ENCODE peak calls at places on chromosomes 4 and X, in four cellular contexts. X is HepG2, K is GM12878, O is SK-N-SH. Q is an unnamed sample.

GRCh38 chr4:98728871-98729270 is 70.5 kb upstream of the TSPAN5 start:
- DNase-seq in X (no peak), O (peak), K (no peak), Q (no peak)

GRCh38 chr4:124083706-124084105 is 628.8 kb downstream of the ANKRD50 start:
- DNase-seq in X (no peak), K (no peak), O (no peak), Q (no peak)

GRCh38 chr4:150173420-150173819 is 95.2 kb downstream of the DCLK2 start:
- DNase-seq in O (no peak), K (no peak), X (no peak), Q (no peak)

GRCh38 chr4:64539234-64539849 is 130.1 kb upstream of the TECRL start:
- DNase-seq in K (peak), X (peak), O (peak), Q (no peak)

GRCh38 chrX:78796916-78797315 is 49.4 kb downstream of the LPAR4 start:
- DNase-seq in X (no peak), O (no peak), K (no peak), Q (no peak)

GRCh38 chrX:56794831-56795230 is 65.8 kb downstream of the NBDY start:
- DNase-seq in X (no peak), O (peak), K (no peak), Q (no peak)

GRCh38 chrX:22122510-22122909 is 90.4 kb downstream of the PHEX start:
- DNase-seq in O (no peak), X (no peak), K (no peak), Q (no peak)

GRCh38 chr4:144189121-144189520 is 48.6 kb upstream of the GYPA start:
- DNase-seq in K (no peak), X (no peak), O (no peak), Q (no peak)

GRCh38 chrX:85865324-85865723 is 182.0 kb downstream of the CHM start:
- DNase-seq in K (no peak), O (no peak), X (no peak), Q (no peak)

GRCh38 chr4:129232627-129233337 is 136.8 kb downstream of the C4orf33 start:
- DNase-seq in O (peak), K (no peak), X (no peak), Q (no peak)

GRCh38 chrX:41759817-41760216 is 35.8 kb downstream of the GPR82 start:
- DNase-seq in X (peak), O (peak), K (no peak), Q (no peak)

GRCh38 chr4:74543247-74543670 is 98.3 kb downstream of the AREG start:
- DNase-seq in X (no peak), K (peak), O (no peak), Q (no peak)

GRCh38 chrX:132406106-132406505 is 82.7 kb downstream of the MBNL3 start:
- DNase-seq in X (no peak), O (no peak), K (no peak), Q (no peak)

GRCh38 chr4:23920716-23921446 is 31.0 kb upstream of the PPARGC1A start:
- DNase-seq in X (no peak), K (no peak), O (no peak), Q (no peak)

GRCh38 chr4:77465271-77465670 is 140.3 kb upstream of the CXCL13 start:
- DNase-seq in O (no peak), X (no peak), K (no peak), Q (peak)

GRCh38 chr4:138537739-138538138 is 295.6 kb upstream of the SLC7A11 start:
- DNase-seq in X (no peak), O (no peak), K (no peak), Q (no peak)

GRCh38 chrX:77087529-77088169 is 359.5 kb upstream of the FGF16 start:
- DNase-seq in K (no peak), X (peak), O (no peak), Q (no peak)

GRCh38 chr4:126004936-126005335 is 690.2 kb downstream of the FAT4 start:
- DNase-seq in O (no peak), K (no peak), X (no peak), Q (no peak)

GRCh38 chr4:2290488-2290887 is 28.6 kb upstream of the MXD4 start:
- DNase-seq in K (no peak), O (no peak), X (no peak), Q (no peak)

GRCh38 chr4:141686929-141687328 is 50.5 kb downstream of the IL15 start:
- DNase-seq in K (no peak), O (no peak), X (no peak), Q (no peak)

GRCh38 chr4:81883004-81883403 is 411.3 kb upstream of the RASGEF1B start:
- DNase-seq in K (no peak), O (no peak), X (no peak), Q (no peak)

DNA sequence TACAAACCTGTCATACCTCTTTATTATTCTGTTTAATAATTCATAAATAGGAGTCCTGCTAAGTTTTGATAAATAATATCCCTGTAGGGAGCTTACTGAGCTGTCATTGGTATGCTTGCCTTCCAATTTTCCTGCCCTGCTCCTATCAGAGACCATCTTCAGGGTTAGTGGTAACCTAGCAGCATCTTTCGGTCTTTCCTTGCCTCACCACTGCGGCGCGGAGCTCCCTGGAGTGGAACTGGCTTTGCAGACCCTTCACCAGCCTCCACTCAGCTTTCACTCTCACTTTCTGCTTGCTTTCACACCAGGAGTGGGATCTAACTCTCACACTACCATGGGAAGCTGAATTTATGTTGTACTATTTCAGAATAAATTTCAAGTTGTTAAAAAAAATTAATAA is 481.7 kb upstream of the ATOH1 start:
- DNase-seq in K (no peak), O (no peak), X (no peak), Q (no peak)
- TF ChIP-seq TCF12 in K (no peak), O (no peak), X (no peak), Q (no peak)

GRCh38 chrX:12704706-12705105 is 86.5 kb upstream of the PRPS2 start:
- DNase-seq in O (no peak), X (no peak), K (no peak), Q (no peak)

GRCh38 chrX:12700745-12701144 is 90.5 kb upstream of the PRPS2 start:
- DNase-seq in X (no peak), O (no peak), K (no peak), Q (no peak)

GRCh38 chrX:12701625-12702024 is 89.6 kb upstream of the PRPS2 start:
- DNase-seq in K (peak), O (peak), X (peak), Q (peak)

DNA sequence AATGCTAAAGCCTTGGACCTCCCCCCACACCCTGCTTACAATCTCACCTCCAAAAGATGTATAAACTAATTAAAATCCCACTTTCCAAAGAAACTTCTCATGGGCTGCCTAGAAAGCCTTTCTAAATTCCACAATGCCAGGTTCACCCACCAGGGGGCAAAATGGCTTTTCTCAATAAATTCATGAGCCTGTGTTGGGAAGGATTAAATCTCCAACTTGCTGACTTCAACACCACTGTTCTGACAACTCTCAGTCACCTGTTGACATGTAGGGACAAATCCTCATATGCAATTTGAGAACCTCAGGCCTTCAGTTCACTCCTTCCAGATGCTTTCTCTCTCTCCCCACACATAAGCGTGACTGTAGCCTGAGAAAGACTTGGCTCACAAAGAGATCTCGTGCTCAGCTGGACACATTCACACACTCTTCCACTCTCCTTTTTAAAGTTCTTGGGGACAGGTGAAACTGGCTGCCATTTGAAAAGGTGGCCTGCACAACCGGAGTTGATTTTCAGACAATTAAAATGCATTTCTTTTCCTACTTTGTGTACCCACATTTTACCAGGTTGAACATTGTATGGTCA is 88.6 kb upstream of the PRPS2 start:
- DNase-seq in X (peak), K (no peak), O (peak), Q (no peak)
- TF ChIP-seq RFX5 in X (no peak), K (no peak), O (no peak), Q (no peak)

GRCh38 chrX:136636121-136636520 is 11.8 kb upstream of the CD40LG start:
- DNase-seq in X (no peak), O (no peak), K (no peak), Q (peak)

GRCh38 chrX:136639506-136640176 is 8.3 kb upstream of the CD40LG start:
- DNase-seq in X (no peak), K (no peak), O (no peak), Q (no peak)

GRCh38 chrX:136630881-136631280 is 17.1 kb upstream of the CD40LG start:
- DNase-seq in O (no peak), K (no peak), X (no peak), Q (no peak)

DNA sequence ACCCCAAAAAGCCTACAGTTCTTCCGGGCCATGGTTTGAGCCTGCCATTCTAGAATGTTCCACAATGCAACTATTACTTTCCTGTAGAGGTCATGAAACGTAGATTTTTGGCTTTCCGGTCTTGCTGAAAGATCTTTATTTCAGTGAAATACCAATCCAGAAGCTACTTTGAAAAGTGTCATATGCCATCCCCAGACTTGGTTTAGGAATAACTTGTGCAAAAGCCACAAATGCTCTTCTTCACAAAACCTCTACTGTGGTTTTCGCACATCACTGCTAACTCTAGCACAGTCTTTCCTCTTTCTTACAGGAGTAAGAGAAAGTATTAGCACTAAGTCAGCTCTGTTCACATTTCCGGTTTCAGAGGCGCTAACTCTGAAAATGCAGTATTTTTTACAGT is 12.7 kb upstream of the CD40LG start:
- DNase-seq in X (no peak), K (peak), O (no peak), Q (no peak)
- TF ChIP-seq TCF12 in X (no peak), K (no peak), O (no peak), Q (no peak)

GRCh38 chr4:8719421-8719820 is 126.9 kb downstream of the CPZ start:
- DNase-seq in X (no peak), O (no peak), K (no peak), Q (no peak)
- TF ChIP-seq RFX5 in X (no peak), O (no peak), K (no peak), Q (no peak)

GRCh38 chr4:156765277-156765676 is 206.3 kb downstream of the PDGFC start:
- DNase-seq in K (no peak), X (peak), O (no peak), Q (no peak)
- TF ChIP-seq TCF12 in K (no peak), X (no peak), O (no peak), Q (no peak)

GRCh38 chr4:84837751-84838150 is 128.7 kb downstream of the WDFY3 start:
- DNase-seq in K (no peak), X (no peak), O (no peak), Q (no peak)

GRCh38 chr4:84846985-84847384 is 119.5 kb downstream of the WDFY3 start:
- DNase-seq in X (peak), O (no peak), K (no peak), Q (no peak)

DNA sequence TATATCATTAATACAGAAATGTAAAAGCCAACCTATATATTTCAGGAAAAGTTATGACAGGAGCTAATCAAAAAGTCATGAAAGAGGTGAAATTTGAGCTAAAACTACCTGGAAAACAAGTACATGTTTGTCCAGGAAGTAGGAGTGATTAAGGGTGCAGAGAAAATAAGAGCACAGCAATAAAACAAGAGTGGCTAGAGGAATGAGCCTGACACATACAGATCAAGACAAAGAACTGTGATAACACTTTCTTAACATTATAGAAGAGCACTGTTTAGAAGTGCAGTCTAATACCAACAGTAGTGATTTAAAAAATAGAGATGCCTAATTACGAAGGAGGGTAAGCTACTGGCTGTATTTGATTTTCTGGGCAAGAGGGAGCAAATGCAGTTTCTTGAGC is 125.1 kb downstream of the WDFY3 start:
- DNase-seq in K (no peak), O (no peak), X (no peak), Q (no peak)
- TF ChIP-seq RFX5 in K (no peak), O (no peak), X (no peak), Q (no peak)

GRCh38 chr4:110417151-110417550 is 58.8 kb upstream of the ENPEP start:
- DNase-seq in X (no peak), O (no peak), K (no peak), Q (no peak)

GRCh38 chr4:110414590-110414989 is 61.4 kb upstream of the ENPEP start:
- DNase-seq in O (no peak), X (no peak), K (no peak), Q (no peak)

GRCh38 chr4:110412354-110412753 is 63.6 kb upstream of the ENPEP start:
- DNase-seq in K (no peak), O (peak), X (no peak), Q (no peak)

GRCh38 chr4:110415451-110415850 is 60.5 kb upstream of the ENPEP start:
- DNase-seq in O (no peak), X (no peak), K (no peak), Q (no peak)

DNA sequence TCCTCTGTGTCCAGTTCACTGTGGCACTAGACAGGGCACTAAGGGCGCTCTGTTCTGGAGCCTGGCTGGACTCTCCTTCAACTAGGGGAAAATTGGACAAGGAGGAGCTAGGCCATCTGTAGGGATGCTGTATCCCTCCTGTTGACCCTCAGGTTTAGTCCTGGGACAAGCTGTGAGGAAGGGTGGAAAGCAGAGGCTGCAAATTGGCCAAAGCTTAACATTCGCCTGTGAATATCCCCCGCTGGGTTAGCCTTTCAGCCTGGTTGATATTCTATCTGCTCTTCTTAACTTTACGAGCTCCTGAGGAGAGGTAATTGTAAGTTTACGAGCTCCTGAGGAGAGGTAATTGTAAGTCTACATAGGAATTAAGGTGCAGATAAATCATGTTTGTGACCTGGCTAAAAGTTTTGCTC is 64.3 kb upstream of the ENPEP start:
- DNase-seq in X (no peak), K (no peak), O (peak), Q (peak)
- TF ChIP-seq TCF12 in X (no peak), K (no peak), O (no peak), Q (peak)

DNA sequence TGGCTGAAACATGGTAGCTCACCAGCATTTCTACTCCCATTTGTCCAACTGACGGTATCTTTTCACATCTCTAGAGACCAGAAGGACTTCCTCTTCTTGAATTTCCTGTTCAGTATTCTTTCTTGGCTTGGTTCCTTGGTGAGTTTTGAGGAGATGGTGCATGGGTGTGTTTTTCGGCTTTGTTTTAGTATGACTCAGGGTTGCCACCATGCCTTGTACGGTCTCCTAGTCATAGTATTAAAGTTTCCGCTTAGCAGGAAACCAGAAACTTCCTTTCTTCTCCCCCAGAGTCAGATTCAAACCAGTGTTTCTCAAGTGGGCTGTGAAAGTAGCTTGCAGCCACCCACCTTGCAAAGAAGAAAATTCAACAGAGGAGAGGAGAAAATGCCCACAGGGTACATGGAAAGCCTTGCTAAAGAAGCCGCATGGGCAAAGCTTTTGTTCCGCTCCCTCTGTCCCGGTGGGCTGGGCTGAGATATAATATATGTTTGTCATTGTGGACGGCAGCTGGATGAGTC is 5.7 kb downstream of the CD99 start:
- DNase-seq in K (peak), X (no peak), O (no peak), Q (no peak)
- TF ChIP-seq RFX5 in K (no peak), X (no peak), O (no peak), Q (no peak)

GRCh38 chr4:79528241-79528706 is 120.2 kb upstream of the GK2 start:
- DNase-seq in X (no peak), O (no peak), K (no peak), Q (no peak)
- TF ChIP-seq TCF12 in X (no peak), O (no peak), K (no peak), Q (no peak)